ENCODE peak calls at places on chromosome 17, in nine cellular contexts. One of them, this sample, is unnamed.

GRCh38 chr17:82974136-82974952 is 105.1 kb upstream of the METRNL start:
- DNase-seq in left colon: no peak
- DNase-seq in stimulated activated CD4-positive, alpha-beta T cell treated with anti-CD3 and anti-CD28 coated beads, Interleukin-12 subunit alpha, Interleukin-12 subunit beta, amount 100 ng/mL, for 24 hours: no peak
- DNase-seq in PC-9: no peak
- DNase-seq in PC-3: no peak
- DNase-seq in T-cell: no peak
- DNase-seq in KG1: no peak
- DNase-seq in NCI-H1105 treated with DMSO at 0.1 percent for 48 hours: no peak
- DNase-seq in AG09309: no peak
- DNase-seq in this sample: no peak

GRCh38 chr17:62854026-62854425 is 45.9 kb upstream of the MARCHF10 start:
- DNase-seq in PC-9: no peak
- DNase-seq in left colon: no peak
- DNase-seq in KG1: no peak
- DNase-seq in stimulated activated CD4-positive, alpha-beta T cell treated with anti-CD3 and anti-CD28 coated beads, Interleukin-12 subunit alpha, Interleukin-12 subunit beta, amount 100 ng/mL, for 24 hours: no peak
- DNase-seq in PC-3: no peak
- DNase-seq in T-cell: no peak
- DNase-seq in NCI-H1105 treated with DMSO at 0.1 percent for 48 hours: no peak
- DNase-seq in AG09309: no peak
- DNase-seq in this sample: peak

GRCh38 chr17:37558299-37558698 is 50.9 kb downstream of the SYNRG start:
- DNase-seq in left colon: no peak
- DNase-seq in PC-9: no peak
- DNase-seq in AG09309: no peak
- DNase-seq in T-cell: no peak
- DNase-seq in NCI-H1105 treated with DMSO at 0.1 percent for 48 hours: no peak
- DNase-seq in KG1: no peak
- DNase-seq in PC-3: no peak
- DNase-seq in stimulated activated CD4-positive, alpha-beta T cell treated with anti-CD3 and anti-CD28 coated beads, Interleukin-12 subunit alpha, Interleukin-12 subunit beta, amount 100 ng/mL, for 24 hours: no peak
- DNase-seq in this sample: no peak

GRCh38 chr17:16406742-16407674 is 8.4 kb upstream of the TRPV2 start:
- DNase-seq in AG09309: no peak
- DNase-seq in left colon: no peak
- DNase-seq in PC-3: peak
- DNase-seq in PC-9: peak
- DNase-seq in stimulated activated CD4-positive, alpha-beta T cell treated with anti-CD3 and anti-CD28 coated beads, Interleukin-12 subunit alpha, Interleukin-12 subunit beta, amount 100 ng/mL, for 24 hours: no peak
- DNase-seq in KG1: no peak
- DNase-seq in T-cell: no peak
- DNase-seq in NCI-H1105 treated with DMSO at 0.1 percent for 48 hours: no peak
- DNase-seq in this sample: no peak

GRCh38 chr17:79789943-79790804 is 6.7 kb downstream of the CBX8 start:
- DNase-seq in KG1: no peak
- DNase-seq in PC-3: peak
- DNase-seq in T-cell: no peak
- DNase-seq in AG09309: no peak
- DNase-seq in NCI-H1105 treated with DMSO at 0.1 percent for 48 hours: no peak
- DNase-seq in PC-9: peak
- DNase-seq in left colon: no peak
- DNase-seq in stimulated activated CD4-positive, alpha-beta T cell treated with anti-CD3 and anti-CD28 coated beads, Interleukin-12 subunit alpha, Interleukin-12 subunit beta, amount 100 ng/mL, for 24 hours: no peak
- DNase-seq in this sample: no peak

GRCh38 chr17:48472485-48473281 is 42.7 kb upstream of the SKAP1 start:
- DNase-seq in stimulated activated CD4-positive, alpha-beta T cell treated with anti-CD3 and anti-CD28 coated beads, Interleukin-12 subunit alpha, Interleukin-12 subunit beta, amount 100 ng/mL, for 24 hours: no peak
- DNase-seq in KG1: no peak
- DNase-seq in NCI-H1105 treated with DMSO at 0.1 percent for 48 hours: peak
- DNase-seq in PC-9: peak
- DNase-seq in PC-3: peak
- DNase-seq in left colon: no peak
- DNase-seq in T-cell: no peak
- DNase-seq in AG09309: no peak
- DNase-seq in this sample: peak

GRCh38 chr17:80475949-80476876 is at the start of gene NPTX1:
- DNase-seq in T-cell: no peak
- DNase-seq in NCI-H1105 treated with DMSO at 0.1 percent for 48 hours: peak
- DNase-seq in AG09309: no peak
- DNase-seq in stimulated activated CD4-positive, alpha-beta T cell treated with anti-CD3 and anti-CD28 coated beads, Interleukin-12 subunit alpha, Interleukin-12 subunit beta, amount 100 ng/mL, for 24 hours: no peak
- DNase-seq in PC-9: peak
- DNase-seq in PC-3: peak
- DNase-seq in left colon: no peak
- DNase-seq in KG1: peak
- DNase-seq in this sample: no peak

GRCh38 chr17:2058521-2059124 is 3.7 kb downstream of the HIC1 start:
- DNase-seq in left colon: peak
- DNase-seq in KG1: peak
- DNase-seq in AG09309: no peak
- DNase-seq in PC-3: no peak
- DNase-seq in T-cell: peak
- DNase-seq in PC-9: no peak
- DNase-seq in NCI-H1105 treated with DMSO at 0.1 percent for 48 hours: no peak
- DNase-seq in stimulated activated CD4-positive, alpha-beta T cell treated with anti-CD3 and anti-CD28 coated beads, Interleukin-12 subunit alpha, Interleukin-12 subunit beta, amount 100 ng/mL, for 24 hours: peak
- DNase-seq in this sample: no peak

GRCh38 chr17:44235583-44235936 is 16.1 kb upstream of the UBTF start:
- DNase-seq in KG1: no peak
- DNase-seq in AG09309: no peak
- DNase-seq in stimulated activated CD4-positive, alpha-beta T cell treated with anti-CD3 and anti-CD28 coated beads, Interleukin-12 subunit alpha, Interleukin-12 subunit beta, amount 100 ng/mL, for 24 hours: no peak
- DNase-seq in NCI-H1105 treated with DMSO at 0.1 percent for 48 hours: no peak
- DNase-seq in PC-9: peak
- DNase-seq in T-cell: no peak
- DNase-seq in left colon: no peak
- DNase-seq in PC-3: peak
- DNase-seq in this sample: no peak